ENCODE peak calls at places on chromosomes 16 and 17, in four cellular contexts. X, C, O and P are unnamed samples.

GRCh38 chr16:28130099-28131088 is 66.9 kb upstream of the GSG1L start:
- DNase-seq in X (no peak), C (no peak), O (no peak), P (no peak)

GRCh38 chr17:46106966-46107644 is 86.1 kb downstream of the KANSL1 start:
- DNase-seq in X (no peak), C (no peak), O (no peak), P (no peak)

GRCh38 chr16:19396555-19397011 is 21.1 kb upstream of the TMC5 start:
- DNase-seq in X (no peak), C (no peak), O (peak), P (no peak)

GRCh38 chr16:54069601-54070239 is 216.9 kb downstream of the IRX3 start:
- DNase-seq in X (no peak), C (no peak), O (no peak), P (no peak)

GRCh38 chr16:2159052-2159838 is 3.7 kb downstream of the TRAF7 start:
- DNase-seq in X (no peak), C (peak), O (peak), P (no peak)

GRCh38 chr16:89922477-89922883 is 662 bp upstream of the TUBB3 start:
- DNase-seq in X (no peak), C (peak), O (peak), P (peak)

GRCh38 chr16:81321039-81321438 is 6.3 kb downstream of the GAN start:
- DNase-seq in X (no peak), C (no peak), O (no peak), P (no peak)

GRCh38 chr17:77269696-77270681 is 129.2 kb downstream of the SEC14L1 start:
- DNase-seq in X (no peak), C (no peak), O (no peak), P (no peak)

GRCh38 chr16:4660454-4661007 is 32.8 kb upstream of the NUDT16L1 start:
- DNase-seq in X (no peak), C (peak), O (peak), P (peak)

GRCh38 chr17:17724307-17724921 is 43.2 kb downstream of the RAI1 start:
- DNase-seq in X (no peak), C (peak), O (no peak), P (no peak)

GRCh38 chr17:62179525-62180161 is 114.6 kb upstream of the MED13 start:
- DNase-seq in X (no peak), C (no peak), O (no peak), P (no peak)

GRCh38 chr17:19726615-19727376 is 10.4 kb upstream of the SLC47A2 start:
- DNase-seq in X (no peak), C (no peak), O (no peak), P (no peak)

GRCh38 chr16:87131996-87132345 is 185.2 kb downstream of the C16orf95 start:
- DNase-seq in X (no peak), C (no peak), O (no peak), P (no peak)

GRCh38 chr17:6483507-6483906 is 39.3 kb downstream of the PIMREG start:
- DNase-seq in X (no peak), C (no peak), O (no peak), P (no peak)

GRCh38 chr16:5678371-5678770 is 580.8 kb upstream of the EEF2KMT start:
- DNase-seq in X (no peak), C (no peak), O (no peak), P (no peak)

GRCh38 chr17:50346313-50347086 is 574 bp downstream of the XYLT2 start:
- DNase-seq in X (peak), C (no peak), O (peak), P (peak)

GRCh38 chr17:2828396-2829038 is 32.3 kb downstream of the RAP1GAP2 start:
- DNase-seq in X (peak), C (peak), O (peak), P (peak)

GRCh38 chr17:64126918-64127317 is 3.0 kb downstream of the ERN1 start:
- DNase-seq in X (no peak), C (no peak), O (no peak), P (no peak)

GRCh38 chr17:3003401-3004149 is 59.8 kb downstream of the OR1D5 start:
- DNase-seq in X (no peak), C (peak), O (peak), P (peak)

GRCh38 chr17:46057366-46057765 is 58.3 kb downstream of the STH start:
- DNase-seq in X (no peak), C (no peak), O (no peak), P (no peak)

GRCh38 chr17:73191443-73192218 is 1.2 kb upstream of the COG1 start:
- DNase-seq in X (peak), C (peak), O (peak), P (peak)

GRCh38 chr17:40550608-40551007 is 14.7 kb downstream of the CCR7 start:
- DNase-seq in X (no peak), C (peak), O (peak), P (peak)

GRCh38 chr17:29614345-29615047 is 8.2 kb downstream of the CORO6 start:
- DNase-seq in X (no peak), C (no peak), O (no peak), P (no peak)

GRCh38 chr17:55263565-55264272 is 1.0 kb upstream of the HLF start:
- DNase-seq in X (no peak), C (no peak), O (peak), P (no peak)